ENCODE peak calls at places on chromosomes 13 and 19, in six cellular contexts. One of them, this sample, is unnamed.

GRCh38 chr19:48556163-48556562 is 4.2 kb downstream of the SULT2B1 start:
- DNase-seq in hepatocyte: peak
- DNase-seq in CD8-positive, alpha-beta memory T cell: no peak
- DNase-seq in HEK293T: no peak
- DNase-seq in effector CD4-positive, alpha-beta T cell: no peak
- DNase-seq in CD4-positive, alpha-beta T cell: no peak
- DNase-seq in this sample: peak

GRCh38 chr19:11031421-11032070 is 57.7 kb upstream of the LDLR start:
- DNase-seq in hepatocyte: no peak
- DNase-seq in CD8-positive, alpha-beta memory T cell: no peak
- DNase-seq in effector CD4-positive, alpha-beta T cell: no peak
- DNase-seq in HEK293T: no peak
- DNase-seq in CD4-positive, alpha-beta T cell: no peak
- DNase-seq in this sample: no peak

GRCh38 chr19:57465680-57466381 is 8.9 kb upstream of the VN1R1 start:
- DNase-seq in hepatocyte: no peak
- DNase-seq in HEK293T: peak
- DNase-seq in CD4-positive, alpha-beta T cell: no peak
- DNase-seq in CD8-positive, alpha-beta memory T cell: peak
- DNase-seq in effector CD4-positive, alpha-beta T cell: no peak
- DNase-seq in this sample: peak

GRCh38 chr13:75482070-75482819 is at the start of gene TBC1D4:
- DNase-seq in effector CD4-positive, alpha-beta T cell: peak
- DNase-seq in HEK293T: peak
- DNase-seq in CD8-positive, alpha-beta memory T cell: peak
- DNase-seq in CD4-positive, alpha-beta T cell: peak
- DNase-seq in hepatocyte: peak
- DNase-seq in this sample: peak

GRCh38 chr13:106340249-106340648 is 195.2 kb downstream of the EFNB2 start:
- DNase-seq in effector CD4-positive, alpha-beta T cell: no peak
- DNase-seq in HEK293T: no peak
- DNase-seq in hepatocyte: no peak
- DNase-seq in CD8-positive, alpha-beta memory T cell: no peak
- DNase-seq in CD4-positive, alpha-beta T cell: no peak
- DNase-seq in this sample: no peak

GRCh38 chr19:2469102-2469914 is 6.6 kb upstream of the GADD45B start:
- DNase-seq in HEK293T: no peak
- DNase-seq in effector CD4-positive, alpha-beta T cell: no peak
- DNase-seq in hepatocyte: peak
- DNase-seq in CD8-positive, alpha-beta memory T cell: no peak
- DNase-seq in CD4-positive, alpha-beta T cell: no peak
- DNase-seq in this sample: peak

GRCh38 chr19:3578390-3578789 is 5.6 kb downstream of the HMG20B start:
- DNase-seq in effector CD4-positive, alpha-beta T cell: no peak
- DNase-seq in CD4-positive, alpha-beta T cell: no peak
- DNase-seq in HEK293T: no peak
- DNase-seq in CD8-positive, alpha-beta memory T cell: no peak
- DNase-seq in hepatocyte: no peak
- DNase-seq in this sample: no peak

GRCh38 chr19:53927745-53928144 is 18.7 kb downstream of the CACNG7 start:
- DNase-seq in HEK293T: peak
- DNase-seq in hepatocyte: peak
- DNase-seq in CD8-positive, alpha-beta memory T cell: no peak
- DNase-seq in CD4-positive, alpha-beta T cell: peak
- DNase-seq in effector CD4-positive, alpha-beta T cell: peak
- DNase-seq in this sample: peak

GRCh38 chr19:39532233-39533002 is at the start of gene EID2B:
- DNase-seq in CD4-positive, alpha-beta T cell: peak
- DNase-seq in hepatocyte: peak
- DNase-seq in CD8-positive, alpha-beta memory T cell: peak
- DNase-seq in effector CD4-positive, alpha-beta T cell: peak
- DNase-seq in HEK293T: peak
- DNase-seq in this sample: peak

This sample was measured in AG10803.